ENCODE peak calls at places on chromosomes 7 and 10, in ten cellular contexts. C is stomach, T is heart right ventricle, A is MM.1S, V is mammary epithelial cell, F is endothelial cell of umbilical vein, X is foreskin keratinocyte, L is brain microvascular endothelial cell, M is ovary, B is sigmoid colon. I is an unnamed sample.

GRCh38 chr10:58513189-58514101 is 773 bp downstream of the BICC1 start:
- DNase-seq in C (peak; percentile 31), T (peak; percentile 50), A (no peak), V (peak; percentile 62), F (peak; percentile 7), X (peak; percentile 53), L (peak; percentile 56), M (peak; percentile 76), B (peak; percentile 89), I (no peak)

GRCh38 chr10:124994573-124995473 is 52.9 kb downstream of the ZRANB1 start:
- DNase-seq in C (peak; percentile 25), T (no peak), A (no peak), V (no peak), F (no peak), X (no peak), L (no peak), M (peak; percentile 37), B (peak; percentile 71), I (no peak)

GRCh38 chr10:73628405-73628804 is 12.9 kb downstream of the MYOZ1 start:
- DNase-seq in C (no peak), T (no peak), A (no peak), V (peak; percentile 31), F (no peak), X (peak; percentile 26), L (no peak), M (no peak), B (peak; percentile 28), I (no peak)

GRCh38 chr7:47453093-47454056 is 128.5 kb downstream of the TNS3 start:
- DNase-seq in C (peak; percentile 83), T (peak; percentile 58), A (no peak), V (peak; percentile 69), F (peak; percentile 74), X (peak; percentile 69), L (peak; percentile 84), M (no peak), B (peak; percentile 89), I (peak; percentile 83)

GRCh38 chr7:22442187-22442886 is 57.7 kb downstream of the STEAP1B start:
- DNase-seq in C (no peak), T (no peak), A (no peak), V (no peak), F (no peak), X (no peak), L (no peak), M (no peak), B (no peak), I (no peak)

GRCh38 chr10:20489961-20490360 is 407.1 kb downstream of the NEBL start:
- DNase-seq in C (no peak), T (no peak), A (no peak), V (no peak), F (no peak), X (no peak), L (peak; percentile 49), M (no peak), B (no peak), I (no peak)

GRCh38 chr7:84236398-84236797 is 41.8 kb upstream of the SEMA3A start:
- DNase-seq in C (no peak), T (no peak), A (no peak), V (peak; percentile 61), F (peak; percentile 78), X (peak; percentile 78), L (no peak), M (no peak), B (no peak), I (no peak)

GRCh38 chr7:57220746-57221145 is 88.5 kb upstream of the ZNF479 start:
- DNase-seq in C (no peak), T (no peak), A (no peak), V (no peak), F (no peak), X (no peak), L (no peak), M (no peak), B (no peak), I (no peak)

GRCh38 chr7:33933611-33934281 is 28.4 kb downstream of the BMPER start:
- DNase-seq in C (no peak), T (no peak), A (no peak), V (peak; percentile 85), F (no peak), X (peak; percentile 89), L (peak; percentile 80), M (no peak), B (no peak), I (no peak)

GRCh38 chr7:151062399-151063211 is 3.2 kb downstream of the SLC4A2 start:
- DNase-seq in C (peak; percentile 91), T (no peak), A (no peak), V (peak; percentile 64), F (no peak), X (peak; percentile 33), L (peak; percentile 57), M (peak; percentile 77), B (peak; percentile 80), I (peak; percentile 73)

GRCh38 chr10:77392236-77392721 is 245.3 kb downstream of the KCNMA1 start:
- DNase-seq in C (no peak), T (no peak), A (no peak), V (no peak), F (no peak), X (peak; percentile 83), L (peak; percentile 47), M (no peak), B (no peak), I (peak; percentile 14)

GRCh38 chr7:22907805-22908204 is 85.2 kb upstream of the TOMM7 start:
- DNase-seq in C (no peak), T (no peak), A (no peak), V (no peak), F (no peak), X (no peak), L (no peak), M (no peak), B (no peak), I (no peak)

GRCh38 chr7:99553039-99553438 is 1.1 kb upstream of the FAM200A start:
- DNase-seq in C (no peak), T (no peak), A (no peak), V (no peak), F (no peak), X (no peak), L (no peak), M (no peak), B (no peak), I (no peak)
- TF ChIP-seq CTCF in C (no peak), T (no peak), A (no peak), V (no peak), F (no peak), X (no peak), L (no peak), M (no peak), B (no peak), I (no peak)

DNA sequence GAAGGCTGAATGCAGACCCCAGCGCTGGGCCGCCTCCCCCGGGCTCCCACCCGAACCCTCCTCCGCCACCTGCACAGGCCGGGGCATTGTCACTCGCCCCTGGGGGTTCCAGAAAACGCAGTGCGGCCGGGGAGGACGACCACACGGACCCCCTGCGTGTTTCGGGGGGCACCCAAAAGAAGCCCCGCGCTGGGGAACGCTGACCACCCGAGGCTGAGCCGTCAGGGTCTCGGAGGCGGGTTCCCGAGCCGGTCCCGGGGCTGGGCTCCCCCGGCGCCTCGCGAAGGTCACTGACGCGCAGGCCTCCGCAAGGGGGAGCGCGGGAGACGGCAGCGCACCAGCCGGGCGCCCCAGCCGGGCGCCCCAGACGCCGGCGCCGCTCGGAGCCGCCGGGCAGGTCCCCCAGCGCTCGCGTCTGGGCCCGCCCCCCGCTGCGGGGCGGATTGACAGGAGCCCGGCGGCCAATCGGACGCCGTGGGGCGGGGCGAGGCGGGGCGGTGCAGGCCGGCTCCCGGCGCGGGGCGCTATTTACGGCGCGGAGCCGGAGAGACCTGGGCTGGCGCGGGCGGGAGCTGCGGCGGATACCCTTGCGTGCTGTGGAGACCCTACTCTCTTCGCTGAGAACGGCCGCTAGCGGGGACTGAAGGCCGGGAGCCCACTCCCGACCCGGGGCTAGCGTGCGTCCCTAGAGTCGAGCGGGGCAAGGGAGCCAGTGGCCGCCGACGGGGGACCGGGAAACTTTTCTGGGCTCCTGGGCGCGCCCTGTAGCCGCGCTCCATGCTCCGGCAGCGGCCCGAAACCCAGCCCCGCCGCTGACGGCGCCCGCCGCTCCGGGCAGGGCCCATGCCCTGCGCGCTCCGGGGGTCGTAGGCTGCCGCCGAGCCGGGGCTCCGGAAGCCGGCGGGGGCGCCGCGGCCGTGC is at the start of gene BAMBI:
- DNase-seq in C (peak; percentile 95), T (peak; percentile 93), A (peak; percentile 93), V (peak; percentile 89), F (peak; percentile 92), X (peak; percentile 74), L (peak; percentile 79), M (peak; percentile 97), B (peak; percentile 94), I (peak; percentile 43)
- H3K27me3 ChIP-seq in C (peaks cover 23% of the 10 kb centered on the region), T (peaks cover 12% of the 10 kb centered on the region), A (peaks cover 25% of the 10 kb centered on the region), V (no peaks in the 10 kb centered on the region), F (peaks cover 18% of the 10 kb centered on the region), X (peaks cover 39% of the 10 kb centered on the region), L (no peaks in the 10 kb centered on the region), M (no peaks in the 10 kb centered on the region), B (peaks cover 11% of the 10 kb centered on the region), I (peaks cover 8% of the 10 kb centered on the region)

DNA sequence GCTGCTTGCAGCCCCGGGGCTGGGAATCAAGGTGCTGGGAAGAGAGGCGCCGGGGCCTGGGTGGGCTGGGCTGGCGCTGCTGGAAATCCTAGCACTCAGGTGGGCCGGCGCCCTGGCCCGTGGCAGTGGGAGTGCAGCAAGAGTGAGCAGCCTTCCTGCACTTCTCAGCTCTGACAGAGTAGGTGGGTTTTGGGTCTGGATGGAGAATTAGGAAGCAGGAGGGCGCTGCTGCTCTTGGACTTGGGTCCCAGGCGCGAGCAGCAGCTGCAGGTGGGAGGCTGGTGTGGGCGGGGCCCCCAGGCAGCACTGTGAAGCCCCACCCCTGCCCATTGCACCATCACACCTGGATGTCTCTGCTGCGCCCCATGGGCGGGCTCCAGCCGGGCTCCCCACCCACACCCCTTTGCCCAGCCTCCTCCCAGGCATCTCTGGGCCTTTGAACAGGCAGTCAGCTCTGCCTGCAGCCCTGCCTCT is 6.0 kb downstream of the BRI3 start:
- DNase-seq in C (peak; percentile 75), T (no peak), A (no peak), V (peak; percentile 88), F (no peak), X (peak; percentile 82), L (no peak), M (no peak), B (no peak), I (peak; percentile 77)
- H3K27ac ChIP-seq in C (peak overlapping the region; percentile 99), T (peak overlapping the region; percentile 91), A (no peak overlapping the region), V (no peak overlapping the region), F (no peak overlapping the region), X (no peak overlapping the region), L (no peak overlapping the region), M (no peak overlapping the region), B (peak overlapping the region; percentile 96), I (peak overlapping the region; percentile 97)

GRCh38 chr10:42934842-42935241 is 142.0 kb upstream of the RET start:
- DNase-seq in C (no peak), T (no peak), A (no peak), V (no peak), F (no peak), X (no peak), L (no peak), M (no peak), B (no peak), I (no peak)

GRCh38 chr10:42934351-42934811 is 142.5 kb upstream of the RET start:
- DNase-seq in C (no peak), T (no peak), A (no peak), V (no peak), F (no peak), X (no peak), L (no peak), M (no peak), B (peak; percentile 54), I (no peak)

GRCh38 chr10:42936580-42936979 is 140.3 kb upstream of the RET start:
- DNase-seq in C (no peak), T (no peak), A (no peak), V (no peak), F (no peak), X (no peak), L (no peak), M (no peak), B (no peak), I (no peak)

GRCh38 chr10:42937048-42937447 is 139.8 kb upstream of the RET start:
- DNase-seq in C (no peak), T (no peak), A (no peak), V (no peak), F (no peak), X (no peak), L (no peak), M (no peak), B (no peak), I (no peak)

GRCh38 chr10:42935466-42935865 is 141.4 kb upstream of the RET start:
- DNase-seq in C (no peak), T (no peak), A (no peak), V (no peak), F (no peak), X (no peak), L (no peak), M (no peak), B (no peak), I (no peak)
- TF ChIP-seq CTCF in C (no peak), T (no peak), A (no peak), V (no peak), F (no peak), X (no peak), L (no peak), M (no peak), B (no peak), I (no peak)

I was measured in PC-9.